ENCODE peak calls at places on chromosomes 7 and 10, in seven cellular contexts. H is HL-60, Z is fibroblast of pulmonary artery, S is aorta, B is fibroblast of mammary gland, Y is fibroblast of villous mesenchyme, R is epithelial cell of esophagus. E is an unnamed sample.

GRCh38 chr7:41861642-41862041 is 158.8 kb upstream of the INHBA start:
- DNase-seq in H (peak; percentile 71), Z (no peak), S (no peak), B (no peak), Y (no peak), R (no peak), E (no peak)

GRCh38 chr7:97307521-97308108 is 190.1 kb downstream of the SDHAF3 start:
- DNase-seq in H (no peak), Z (peak; percentile 35), S (no peak), B (peak; percentile 46), Y (peak; percentile 0), R (peak; percentile 11), E (no peak)

GRCh38 chr7:115226410-115226809 is 304.5 kb downstream of the MDFIC start:
- DNase-seq in H (no peak), Z (no peak), S (no peak), B (no peak), Y (no peak), R (no peak), E (no peak)

GRCh38 chr7:36181668-36182067 is 28.6 kb downstream of the EEPD1 start:
- DNase-seq in H (no peak), Z (no peak), S (no peak), B (no peak), Y (no peak), R (no peak), E (no peak)

GRCh38 chr10:119538632-119539358 is 3.7 kb downstream of the RGS10 start:
- DNase-seq in H (no peak), Z (no peak), S (no peak), B (peak; percentile 18), Y (no peak), R (peak; percentile 35), E (no peak)

GRCh38 chr7:26700893-26701292 is 163.5 kb downstream of the SKAP2 start:
- DNase-seq in H (no peak), Z (no peak), S (no peak), B (no peak), Y (no peak), R (no peak), E (no peak)

GRCh38 chr10:71085689-71086438 is 126.5 kb upstream of the UNC5B start:
- DNase-seq in H (no peak), Z (no peak), S (peak; percentile 54), B (no peak), Y (no peak), R (no peak), E (no peak)

GRCh38 chr7:20831976-20832375 is 45.3 kb upstream of the SP8 start:
- DNase-seq in H (no peak), Z (no peak), S (no peak), B (no peak), Y (no peak), R (no peak), E (no peak)

GRCh38 chr7:47518827-47519226 is 63.1 kb downstream of the TNS3 start:
- DNase-seq in H (no peak), Z (no peak), S (no peak), B (peak; percentile 86), Y (peak; percentile 75), R (peak; percentile 43), E (no peak)

GRCh38 chr10:49781247-49781646 is 19.1 kb upstream of the OGDHL start:
- DNase-seq in H (no peak), Z (peak; percentile 7), S (no peak), B (peak; percentile 42), Y (peak; percentile 16), R (no peak), E (no peak)

GRCh38 chr10:47370015-47370767 is 13.9 kb downstream of the ZNF488 start:
- DNase-seq in H (no peak), Z (no peak), S (no peak), B (no peak), Y (no peak), R (no peak), E (no peak)

DNA sequence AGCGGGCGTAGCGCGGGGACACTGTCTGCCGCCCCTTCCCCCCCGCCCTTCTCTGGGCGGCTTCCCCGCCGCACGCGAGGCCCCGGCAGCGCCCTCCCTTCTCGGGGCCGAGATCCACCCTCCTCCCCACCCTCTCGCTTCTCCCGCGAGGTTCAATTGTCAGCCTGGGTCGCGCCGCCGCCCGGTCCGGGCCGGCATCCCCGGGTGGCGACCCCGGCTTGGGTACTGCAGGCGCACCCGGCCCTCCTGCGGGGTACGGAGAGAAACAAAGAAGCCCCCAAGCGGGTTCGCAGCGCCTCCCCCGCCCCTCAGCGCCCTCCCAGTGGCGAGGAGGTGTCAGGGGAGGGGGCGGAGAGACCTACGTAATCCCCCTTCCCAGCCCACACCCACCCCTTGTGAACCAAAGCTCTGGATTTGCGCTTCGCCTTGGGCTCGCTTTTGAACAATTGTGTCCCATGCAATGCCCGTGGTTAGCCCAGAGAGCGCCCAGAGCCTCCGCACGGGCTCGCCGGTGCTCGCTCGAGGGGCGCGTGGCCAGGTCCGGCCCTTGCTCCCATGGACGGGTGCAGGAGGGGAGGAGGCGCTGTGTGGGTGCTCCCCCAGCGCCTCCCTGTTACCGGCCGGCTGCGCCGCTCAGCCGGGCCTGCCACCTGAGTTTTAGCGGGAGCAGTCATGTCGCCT is 634 bp downstream of the HECW1 start:
- DNase-seq in H (no peak), Z (peak; percentile 60), S (no peak), B (peak; percentile 40), Y (peak; percentile 51), R (peak; percentile 48), E (no peak)
- H3K4me3 ChIP-seq in H (no peak overlapping the region), Z (peak overlapping the region; percentile 45), S (peak overlapping the region; percentile 43), B (peak overlapping the region; percentile 21), Y (peak overlapping the region; percentile 39), R (no peak overlapping the region), E (no peak overlapping the region)

GRCh38 chr10:25933653-25934608 is at the start of gene MYO3A:
- DNase-seq in H (no peak), Z (no peak), S (no peak), B (no peak), Y (no peak), R (no peak), E (no peak)

GRCh38 chr10:25934673-25935139 is 677 bp downstream of the MYO3A start:
- DNase-seq in H (no peak), Z (no peak), S (no peak), B (no peak), Y (no peak), R (no peak), E (no peak)
- H3K4me3 ChIP-seq in H (no peak overlapping the region), Z (no peak overlapping the region), S (peak overlapping the region; percentile 47), B (no peak overlapping the region), Y (no peak overlapping the region), R (no peak overlapping the region), E (peak overlapping the region; percentile 9)

GRCh38 chr7:108287857-108288256 is 157.7 kb upstream of the LAMB4 start:
- DNase-seq in H (no peak), Z (no peak), S (no peak), B (no peak), Y (no peak), R (no peak), E (no peak)
- H3K4me3 ChIP-seq in H (no peak overlapping the region), Z (no peak overlapping the region), S (no peak overlapping the region), B (no peak overlapping the region), Y (no peak overlapping the region), R (no peak overlapping the region), E (no peak overlapping the region)

GRCh38 chr7:91847881-91848599 is 32.5 kb downstream of the MTERF1 start:
- DNase-seq in H (peak; percentile 60), Z (no peak), S (no peak), B (no peak), Y (no peak), R (no peak), E (no peak)

GRCh38 chr7:91838439-91838838 is 42.1 kb downstream of the MTERF1 start:
- DNase-seq in H (no peak), Z (no peak), S (no peak), B (no peak), Y (no peak), R (no peak), E (no peak)

GRCh38 chr7:91846436-91846835 is 34.1 kb downstream of the MTERF1 start:
- DNase-seq in H (no peak), Z (peak; percentile 11), S (no peak), B (no peak), Y (no peak), R (no peak), E (no peak)

GRCh38 chr7:91843831-91844230 is 36.7 kb downstream of the MTERF1 start:
- DNase-seq in H (no peak), Z (no peak), S (no peak), B (no peak), Y (no peak), R (no peak), E (no peak)
- H3K4me3 ChIP-seq in H (no peak overlapping the region), Z (no peak overlapping the region), S (no peak overlapping the region), B (no peak overlapping the region), Y (no peak overlapping the region), R (no peak overlapping the region), E (no peak overlapping the region)

DNA sequence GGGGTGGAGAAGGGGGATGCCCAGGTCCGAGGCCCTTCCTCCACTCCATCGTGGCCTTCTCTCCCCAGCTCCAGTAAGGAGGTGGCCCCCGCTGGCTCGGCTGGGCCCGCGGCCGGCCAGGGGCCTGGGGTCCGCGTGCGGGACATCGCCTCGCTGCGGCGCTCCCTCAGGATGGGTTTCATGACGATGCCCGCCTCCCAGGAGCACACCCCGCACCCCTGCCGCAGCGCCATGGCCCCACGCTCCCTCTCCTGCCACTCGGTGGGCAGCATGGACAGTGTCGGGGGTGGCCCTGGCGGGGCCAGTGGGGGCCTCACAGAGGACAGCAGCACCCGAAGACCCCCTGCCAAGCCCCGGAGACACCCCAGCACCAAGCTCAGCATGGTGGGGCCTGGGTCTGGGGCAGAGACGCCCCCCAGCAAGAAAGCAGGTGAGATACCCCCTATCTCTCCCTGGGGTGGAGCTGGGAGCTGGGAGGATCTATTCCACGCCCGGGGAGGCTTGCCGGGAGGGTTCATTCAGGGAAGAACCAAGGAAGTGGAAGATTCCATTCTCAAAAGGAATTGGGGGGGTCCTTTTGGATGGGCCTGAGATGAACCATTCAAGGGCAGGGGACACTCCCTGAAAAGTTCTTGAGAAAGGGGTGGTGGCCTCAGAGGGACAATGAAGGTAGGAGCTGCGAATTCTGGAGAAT is 3.2 kb downstream of the NYAP1 start:
- DNase-seq in H (no peak), Z (no peak), S (no peak), B (peak; percentile 48), Y (peak; percentile 48), R (no peak), E (no peak)
- H3K4me3 ChIP-seq in H (no peak overlapping the region), Z (no peak overlapping the region), S (no peak overlapping the region), B (no peak overlapping the region), Y (no peak overlapping the region), R (no peak overlapping the region), E (no peak overlapping the region)

GRCh38 chr7:69825031-69825681 is 226.9 kb downstream of the AUTS2 start:
- DNase-seq in H (no peak), Z (peak; percentile 46), S (no peak), B (no peak), Y (no peak), R (no peak), E (no peak)
- H3K4me3 ChIP-seq in H (no peak overlapping the region), Z (no peak overlapping the region), S (no peak overlapping the region), B (no peak overlapping the region), Y (no peak overlapping the region), R (no peak overlapping the region), E (no peak overlapping the region)

E was measured in Jurkat, Clone E6-1.